ENCODE peak calls at places on chromosomes 6 and 20, in nine cellular contexts. One of them, this sample, is unnamed.

GRCh38 chr6:73652637-73653570 is 888 bp downstream of the SLC17A5 start:
- DNase-seq in type B pancreatic cell: no peak
- DNase-seq in naive B cell: peak
- DNase-seq in fibroblast of the conjunctiva: peak
- DNase-seq in mesothelial cell of epicardium: peak
- DNase-seq in uterus: peak
- DNase-seq in Caki2: peak
- DNase-seq in neuronal stem cell: peak
- DNase-seq in lung microvascular endothelial cell: peak
- DNase-seq in this sample: no peak

GRCh38 chr6:3139090-3139903 is 18.0 kb downstream of the TUBB2A start:
- DNase-seq in uterus: peak
- DNase-seq in mesothelial cell of epicardium: no peak
- DNase-seq in Caki2: peak
- DNase-seq in naive B cell: no peak
- DNase-seq in type B pancreatic cell: no peak
- DNase-seq in fibroblast of the conjunctiva: peak
- DNase-seq in neuronal stem cell: no peak
- DNase-seq in lung microvascular endothelial cell: peak
- DNase-seq in this sample: peak

GRCh38 chr6:38681850-38682249 is 21.1 kb downstream of the GLO1 start:
- DNase-seq in mesothelial cell of epicardium: no peak
- DNase-seq in fibroblast of the conjunctiva: no peak
- DNase-seq in type B pancreatic cell: no peak
- DNase-seq in lung microvascular endothelial cell: no peak
- DNase-seq in naive B cell: no peak
- DNase-seq in uterus: no peak
- DNase-seq in neuronal stem cell: no peak
- DNase-seq in Caki2: no peak
- DNase-seq in this sample: no peak

GRCh38 chr6:3456794-3457709 is at the start of gene SLC22A23:
- DNase-seq in uterus: peak
- DNase-seq in Caki2: peak
- DNase-seq in lung microvascular endothelial cell: peak
- DNase-seq in type B pancreatic cell: peak
- DNase-seq in mesothelial cell of epicardium: peak
- DNase-seq in fibroblast of the conjunctiva: no peak
- DNase-seq in naive B cell: peak
- DNase-seq in neuronal stem cell: peak
- DNase-seq in this sample: no peak

GRCh38 chr20:57577679-57578475 is 17.0 kb downstream of the PCK1 start:
- DNase-seq in lung microvascular endothelial cell: no peak
- DNase-seq in mesothelial cell of epicardium: no peak
- DNase-seq in fibroblast of the conjunctiva: no peak
- DNase-seq in Caki2: no peak
- DNase-seq in type B pancreatic cell: no peak
- DNase-seq in naive B cell: no peak
- DNase-seq in uterus: no peak
- DNase-seq in neuronal stem cell: no peak
- DNase-seq in this sample: no peak

GRCh38 chr6:54873589-54873988 is 27.0 kb downstream of the FAM83B start:
- DNase-seq in Caki2: no peak
- DNase-seq in naive B cell: no peak
- DNase-seq in neuronal stem cell: no peak
- DNase-seq in uterus: no peak
- DNase-seq in lung microvascular endothelial cell: no peak
- DNase-seq in mesothelial cell of epicardium: no peak
- DNase-seq in type B pancreatic cell: no peak
- DNase-seq in fibroblast of the conjunctiva: no peak
- DNase-seq in this sample: no peak

GRCh38 chr6:44590471-44590870 is 203.0 kb downstream of the CDC5L start:
- DNase-seq in naive B cell: no peak
- DNase-seq in fibroblast of the conjunctiva: no peak
- DNase-seq in uterus: no peak
- DNase-seq in neuronal stem cell: no peak
- DNase-seq in mesothelial cell of epicardium: no peak
- DNase-seq in type B pancreatic cell: no peak
- DNase-seq in lung microvascular endothelial cell: no peak
- DNase-seq in Caki2: no peak
- DNase-seq in this sample: no peak

GRCh38 chr20:23534801-23535593 is 33.3 kb downstream of the CST9L start:
- DNase-seq in neuronal stem cell: no peak
- DNase-seq in naive B cell: no peak
- DNase-seq in lung microvascular endothelial cell: no peak
- DNase-seq in mesothelial cell of epicardium: no peak
- DNase-seq in Caki2: no peak
- DNase-seq in uterus: no peak
- DNase-seq in type B pancreatic cell: no peak
- DNase-seq in fibroblast of the conjunctiva: no peak
- DNase-seq in this sample: no peak

GRCh38 chr6:20692023-20692422 is 157.8 kb downstream of the CDKAL1 start:
- DNase-seq in neuronal stem cell: no peak
- DNase-seq in fibroblast of the conjunctiva: no peak
- DNase-seq in type B pancreatic cell: no peak
- DNase-seq in naive B cell: no peak
- DNase-seq in mesothelial cell of epicardium: no peak
- DNase-seq in uterus: no peak
- DNase-seq in lung microvascular endothelial cell: no peak
- DNase-seq in Caki2: no peak
- DNase-seq in this sample: no peak

GRCh38 chr6:95576621-95577316 is 566 bp upstream of the MANEA start:
- DNase-seq in uterus: no peak
- DNase-seq in fibroblast of the conjunctiva: no peak
- DNase-seq in Caki2: peak
- DNase-seq in naive B cell: peak
- DNase-seq in mesothelial cell of epicardium: no peak
- DNase-seq in lung microvascular endothelial cell: peak
- DNase-seq in neuronal stem cell: no peak
- DNase-seq in type B pancreatic cell: no peak
- DNase-seq in this sample: no peak

This sample was measured in skeletal muscle cell.